ENCODE peak calls at places on chromosomes 12 and 14, in seven cellular contexts. I is HFF-Myc, L is nephron progenitor cell, B is HT1080, D is kidney glomerular epithelial cell, V is NCI-H1092 treated with DMSO at 0.1 percent for 48 hours, W is NCI-H446 treated with DMSO at 0.1 percent for 48 hours. A is an unnamed sample.

GRCh38 chr12:31309279-31309678 is 16.7 kb downstream of the SINHCAF start:
- DNase-seq in I (no peak), B (no peak), V (no peak), D (no peak), L (no peak), W (no peak), A (no peak)

GRCh38 chr12:65784616-65785015 is 39.7 kb upstream of the HMGA2 start:
- DNase-seq in B (no peak), V (no peak), D (no peak), W (no peak), L (no peak), I (no peak), A (no peak)

GRCh38 chr14:61103541-61104339 is 122.7 kb downstream of the SLC38A6 start:
- DNase-seq in L (peak; percentile 14), I (peak; percentile 94), B (peak; percentile 99), W (no peak), D (peak; percentile 84), V (no peak), A (peak; percentile 96)

GRCh38 chr14:34711169-34711568 is 3.2 kb downstream of the CFL2 start:
- DNase-seq in W (peak; percentile 86), B (peak; percentile 64), L (no peak), V (peak; percentile 71), I (peak; percentile 93), D (peak; percentile 67), A (peak; percentile 92)

GRCh38 chr14:54335569-54336155 is 61.1 kb upstream of the CDKN3 start:
- DNase-seq in B (no peak), V (no peak), D (peak; percentile 14), L (no peak), I (no peak), W (no peak), A (no peak)

GRCh38 chr12:26878661-26879119 is 45.7 kb upstream of the ITPR2 start:
- DNase-seq in D (peak; percentile 7), L (no peak), W (peak; percentile 71), B (no peak), I (peak; percentile 42), V (peak; percentile 96), A (no peak)

GRCh38 chr12:73952304-73952703 is 585.3 kb upstream of the ATXN7L3B start:
- DNase-seq in V (no peak), W (no peak), L (no peak), B (no peak), D (no peak), I (no peak), A (no peak)

GRCh38 chr14:101859916-101860315 is 98.4 kb downstream of the PPP2R5C start:
- DNase-seq in B (no peak), W (no peak), L (no peak), D (no peak), V (no peak), I (no peak), A (no peak)

GRCh38 chr12:39161686-39162085 is 256.3 kb upstream of the CPNE8 start:
- DNase-seq in V (no peak), W (no peak), I (no peak), D (no peak), L (no peak), B (no peak), A (no peak)

GRCh38 chr12:92143280-92143679 is 2.4 kb downstream of the BTG1 start:
- DNase-seq in D (no peak), I (no peak), B (no peak), L (no peak), W (no peak), V (no peak), A (no peak)

GRCh38 chr12:99063182-99063581 is 418.1 kb downstream of the APAF1 start:
- DNase-seq in D (no peak), L (no peak), B (no peak), V (no peak), I (no peak), W (no peak), A (no peak)

GRCh38 chr12:97075583-97076268 is 168.7 kb downstream of the NEDD1 start:
- DNase-seq in D (peak; percentile 70), L (no peak), V (no peak), B (no peak), W (no peak), I (no peak), A (no peak)

GRCh38 chr12:110577717-110578521 is 5.2 kb downstream of the PPTC7 start:
- DNase-seq in D (peak; percentile 66), B (peak; percentile 91), I (no peak), W (no peak), V (no peak), L (no peak), A (no peak)

A was measured in HS-27A.